ENCODE peak calls at places on chromosomes 3 and 15, in nine cellular contexts. N is HS-27A; A is mesendoderm; W is mammary epithelial cell; T is skeletal muscle cell; M is cardiac muscle cell; Q is effector CD4-positive, alpha-beta T cell; Z is H54; B is NCI-H774. G is an unnamed sample.

GRCh38 chr3:183339461-183340086 is 86.5 kb downstream of the B3GNT5 start:
- DNase-seq in N (no peak), Q (no peak), B (peak; percentile 13), A (no peak), T (no peak), M (no peak), Z (no peak), W (no peak), G (no peak)

GRCh38 chr3:190044974-190045373 is 75.7 kb downstream of the P3H2 start:
- DNase-seq in Z (no peak), W (no peak), A (no peak), M (no peak), B (no peak), Q (no peak), T (no peak), N (no peak), G (no peak)

GRCh38 chr3:88595025-88595424 is 445.3 kb downstream of the C3orf38 start:
- DNase-seq in Z (no peak), M (no peak), T (no peak), A (no peak), Q (no peak), B (no peak), N (no peak), W (no peak), G (no peak)

GRCh38 chr15:94460624-94461023 is 229.3 kb downstream of the MCTP2 start:
- DNase-seq in Q (no peak), Z (no peak), A (no peak), B (no peak), N (no peak), W (no peak), T (no peak), M (no peak), G (no peak)

GRCh38 chr3:190092250-190092649 is 28.4 kb downstream of the P3H2 start:
- DNase-seq in T (no peak), N (no peak), B (no peak), Q (no peak), A (no peak), Z (peak; percentile 35), W (peak; percentile 60), M (no peak), G (no peak)

GRCh38 chr3:98921957-98922356 is 20.5 kb upstream of the DCBLD2 start:
- DNase-seq in B (no peak), T (no peak), N (no peak), A (no peak), Z (no peak), W (no peak), M (peak; percentile 13), Q (no peak), G (no peak)

GRCh38 chr3:17187589-17188184 is 302.9 kb downstream of the PLCL2 start:
- DNase-seq in Z (no peak), Q (no peak), B (no peak), W (no peak), T (no peak), M (peak; percentile 62), A (no peak), N (no peak), G (no peak)

GRCh38 chr3:52136513-52136912 is 17.7 kb downstream of the POC1A start:
- DNase-seq in M (no peak), Q (no peak), N (no peak), A (no peak), Z (no peak), T (no peak), W (no peak), B (no peak), G (peak; percentile 35)

GRCh38 chr3:104556372-104557078 is 810.2 kb upstream of the ALCAM start:
- DNase-seq in Z (no peak), T (no peak), Q (no peak), B (no peak), M (no peak), N (no peak), W (peak; percentile 4), A (peak; percentile 20), G (peak; percentile 14)

GRCh38 chr15:40310001-40310959 is 2.5 kb upstream of the PLCB2 start:
- DNase-seq in T (no peak), Q (peak; percentile 39), M (peak; percentile 82), W (no peak), N (no peak), B (peak; percentile 12), Z (no peak), A (peak; percentile 78), G (no peak)

GRCh38 chr15:51793521-51793920 is 35.9 kb upstream of the TMOD3 start:
- DNase-seq in M (no peak), Q (no peak), N (no peak), B (peak; percentile 37), A (no peak), Z (no peak), T (peak; percentile 43), W (no peak), G (no peak)

GRCh38 chr15:40957581-40958051 is 4.3 kb downstream of the CHAC1 start:
- DNase-seq in N (no peak), M (no peak), T (no peak), B (peak; percentile 55), W (no peak), Q (no peak), A (no peak), Z (no peak), G (no peak)

GRCh38 chr3:14201881-14202684 is 23.5 kb downstream of the LSM3 start:
- DNase-seq in N (no peak), Q (no peak), M (peak; percentile 11), B (no peak), T (no peak), Z (no peak), A (no peak), W (no peak), G (no peak)

G was measured in AG09309.